ENCODE peak calls at places on chromosomes 3 and 15, in ten cellular contexts. One of them, this sample, is unnamed.

GRCh38 chr3:168249048-168249538 is 153.4 kb upstream of the GOLIM4 start:
- DNase-seq in left ventricle myocardium inferior: no peak
- DNase-seq in epithelial cell of esophagus: peak
- DNase-seq in WERI-Rb-1: no peak
- DNase-seq in heart right ventricle: no peak
- DNase-seq in pancreas: no peak
- DNase-seq in skeletal muscle cell: no peak
- DNase-seq in ovary: no peak
- DNase-seq in PC-9: no peak
- DNase-seq in stomach: no peak
- DNase-seq in this sample: peak

GRCh38 chr15:47331796-47332480 is 385.4 kb upstream of the SEMA6D start:
- DNase-seq in pancreas: no peak
- DNase-seq in skeletal muscle cell: peak
- DNase-seq in heart right ventricle: no peak
- DNase-seq in stomach: no peak
- DNase-seq in PC-9: no peak
- DNase-seq in ovary: peak
- DNase-seq in left ventricle myocardium inferior: no peak
- DNase-seq in epithelial cell of esophagus: peak
- DNase-seq in WERI-Rb-1: no peak
- DNase-seq in this sample: peak

GRCh38 chr3:23112491-23112890 is 90.6 kb upstream of the UBE2E2 start:
- DNase-seq in pancreas: no peak
- DNase-seq in heart right ventricle: no peak
- DNase-seq in WERI-Rb-1: no peak
- DNase-seq in PC-9: no peak
- DNase-seq in left ventricle myocardium inferior: no peak
- DNase-seq in epithelial cell of esophagus: peak
- DNase-seq in stomach: no peak
- DNase-seq in ovary: no peak
- DNase-seq in skeletal muscle cell: no peak
- DNase-seq in this sample: no peak

GRCh38 chr3:114745322-114746240 is 401.5 kb downstream of the ZBTB20 start:
- DNase-seq in PC-9: no peak
- DNase-seq in heart right ventricle: no peak
- DNase-seq in epithelial cell of esophagus: peak
- DNase-seq in ovary: no peak
- DNase-seq in WERI-Rb-1: no peak
- DNase-seq in left ventricle myocardium inferior: no peak
- DNase-seq in stomach: no peak
- DNase-seq in skeletal muscle cell: peak
- DNase-seq in pancreas: no peak
- DNase-seq in this sample: peak

GRCh38 chr3:174784206-174784934 is 74.8 kb upstream of the NAALADL2 start:
- DNase-seq in pancreas: no peak
- DNase-seq in epithelial cell of esophagus: peak
- DNase-seq in WERI-Rb-1: no peak
- DNase-seq in ovary: no peak
- DNase-seq in left ventricle myocardium inferior: no peak
- DNase-seq in stomach: no peak
- DNase-seq in heart right ventricle: no peak
- DNase-seq in PC-9: no peak
- DNase-seq in skeletal muscle cell: no peak
- DNase-seq in this sample: peak

GRCh38 chr3:177430653-177431052 is 233.4 kb upstream of the TBL1XR1 start:
- DNase-seq in stomach: no peak
- DNase-seq in left ventricle myocardium inferior: no peak
- DNase-seq in pancreas: no peak
- DNase-seq in WERI-Rb-1: no peak
- DNase-seq in epithelial cell of esophagus: no peak
- DNase-seq in skeletal muscle cell: no peak
- DNase-seq in PC-9: no peak
- DNase-seq in heart right ventricle: no peak
- DNase-seq in ovary: no peak
- DNase-seq in this sample: no peak

GRCh38 chr3:11380314-11380713 is 108.1 kb downstream of the ATG7 start:
- DNase-seq in skeletal muscle cell: no peak
- DNase-seq in PC-9: no peak
- DNase-seq in heart right ventricle: no peak
- DNase-seq in stomach: no peak
- DNase-seq in epithelial cell of esophagus: no peak
- DNase-seq in pancreas: no peak
- DNase-seq in ovary: no peak
- DNase-seq in left ventricle myocardium inferior: no peak
- DNase-seq in WERI-Rb-1: no peak
- DNase-seq in this sample: no peak

GRCh38 chr3:140942221-140943104 is 827 bp downstream of the SLC25A36 start:
- DNase-seq in WERI-Rb-1: peak
- DNase-seq in PC-9: peak
- DNase-seq in ovary: peak
- DNase-seq in stomach: peak
- DNase-seq in heart right ventricle: peak
- DNase-seq in left ventricle myocardium inferior: peak
- DNase-seq in epithelial cell of esophagus: peak
- DNase-seq in skeletal muscle cell: peak
- DNase-seq in pancreas: peak
- DNase-seq in this sample: peak

GRCh38 chr15:101306341-101307047 is 11.4 kb upstream of the SNRPA1 start:
- DNase-seq in stomach: no peak
- DNase-seq in ovary: no peak
- DNase-seq in PC-9: no peak
- DNase-seq in epithelial cell of esophagus: no peak
- DNase-seq in heart right ventricle: no peak
- DNase-seq in WERI-Rb-1: no peak
- DNase-seq in left ventricle myocardium inferior: no peak
- DNase-seq in pancreas: no peak
- DNase-seq in skeletal muscle cell: no peak
- DNase-seq in this sample: no peak

GRCh38 chr3:97579365-97579764 is 185.2 kb upstream of the ARL6 start:
- DNase-seq in WERI-Rb-1: no peak
- DNase-seq in epithelial cell of esophagus: peak
- DNase-seq in skeletal muscle cell: no peak
- DNase-seq in stomach: no peak
- DNase-seq in pancreas: no peak
- DNase-seq in heart right ventricle: no peak
- DNase-seq in PC-9: no peak
- DNase-seq in ovary: no peak
- DNase-seq in left ventricle myocardium inferior: no peak
- DNase-seq in this sample: no peak

GRCh38 chr3:192747145-192747544 is 19.8 kb upstream of the FGF12 start:
- DNase-seq in stomach: no peak
- DNase-seq in left ventricle myocardium inferior: no peak
- DNase-seq in heart right ventricle: no peak
- DNase-seq in skeletal muscle cell: no peak
- DNase-seq in epithelial cell of esophagus: no peak
- DNase-seq in pancreas: no peak
- DNase-seq in PC-9: no peak
- DNase-seq in ovary: no peak
- DNase-seq in WERI-Rb-1: no peak
- DNase-seq in this sample: no peak

GRCh38 chr3:13012228-13012691 is 61.0 kb downstream of the IQSEC1 start:
- DNase-seq in heart right ventricle: peak
- DNase-seq in PC-9: no peak
- DNase-seq in WERI-Rb-1: no peak
- DNase-seq in epithelial cell of esophagus: no peak
- DNase-seq in pancreas: no peak
- DNase-seq in stomach: peak
- DNase-seq in skeletal muscle cell: no peak
- DNase-seq in left ventricle myocardium inferior: peak
- DNase-seq in ovary: no peak
- DNase-seq in this sample: peak

GRCh38 chr3:49614936-49615335 is 59.2 kb upstream of the APEH start:
- DNase-seq in skeletal muscle cell: no peak
- DNase-seq in pancreas: no peak
- DNase-seq in WERI-Rb-1: no peak
- DNase-seq in stomach: no peak
- DNase-seq in heart right ventricle: no peak
- DNase-seq in epithelial cell of esophagus: no peak
- DNase-seq in PC-9: no peak
- DNase-seq in left ventricle myocardium inferior: no peak
- DNase-seq in ovary: no peak
- DNase-seq in this sample: no peak

GRCh38 chr3:151837057-151837456 is 23.1 kb downstream of the AADAC start:
- DNase-seq in PC-9: peak
- DNase-seq in pancreas: peak
- DNase-seq in WERI-Rb-1: peak
- DNase-seq in stomach: no peak
- DNase-seq in left ventricle myocardium inferior: no peak
- DNase-seq in ovary: no peak
- DNase-seq in epithelial cell of esophagus: peak
- DNase-seq in skeletal muscle cell: peak
- DNase-seq in heart right ventricle: no peak
- DNase-seq in this sample: peak

GRCh38 chr3:50211930-50212329 is 6.9 kb downstream of the SLC38A3 start:
- DNase-seq in ovary: no peak
- DNase-seq in skeletal muscle cell: peak
- DNase-seq in pancreas: no peak
- DNase-seq in WERI-Rb-1: peak
- DNase-seq in PC-9: no peak
- DNase-seq in left ventricle myocardium inferior: no peak
- DNase-seq in stomach: no peak
- DNase-seq in heart right ventricle: no peak
- DNase-seq in epithelial cell of esophagus: no peak
- DNase-seq in this sample: peak

GRCh38 chr3:128242818-128243601 is 89.7 kb downstream of the EEFSEC start:
- DNase-seq in epithelial cell of esophagus: no peak
- DNase-seq in skeletal muscle cell: no peak
- DNase-seq in PC-9: no peak
- DNase-seq in pancreas: no peak
- DNase-seq in ovary: no peak
- DNase-seq in stomach: no peak
- DNase-seq in WERI-Rb-1: no peak
- DNase-seq in heart right ventricle: no peak
- DNase-seq in left ventricle myocardium inferior: no peak
- DNase-seq in this sample: no peak

GRCh38 chr3:173501941-173502489 is 104.5 kb downstream of the NLGN1 start:
- DNase-seq in skeletal muscle cell: peak
- DNase-seq in pancreas: no peak
- DNase-seq in heart right ventricle: no peak
- DNase-seq in WERI-Rb-1: no peak
- DNase-seq in ovary: no peak
- DNase-seq in left ventricle myocardium inferior: no peak
- DNase-seq in epithelial cell of esophagus: peak
- DNase-seq in stomach: no peak
- DNase-seq in PC-9: no peak
- DNase-seq in this sample: peak

GRCh38 chr3:16066545-16066944 is 107.9 kb upstream of the GALNT15 start:
- DNase-seq in PC-9: no peak
- DNase-seq in pancreas: no peak
- DNase-seq in skeletal muscle cell: no peak
- DNase-seq in stomach: no peak
- DNase-seq in heart right ventricle: no peak
- DNase-seq in left ventricle myocardium inferior: no peak
- DNase-seq in ovary: no peak
- DNase-seq in epithelial cell of esophagus: no peak
- DNase-seq in WERI-Rb-1: no peak
- DNase-seq in this sample: no peak

GRCh38 chr3:153285194-153285641 is 123.2 kb downstream of the RAP2B start:
- DNase-seq in pancreas: no peak
- DNase-seq in PC-9: peak
- DNase-seq in heart right ventricle: no peak
- DNase-seq in stomach: no peak
- DNase-seq in left ventricle myocardium inferior: no peak
- DNase-seq in WERI-Rb-1: no peak
- DNase-seq in epithelial cell of esophagus: peak
- DNase-seq in ovary: no peak
- DNase-seq in skeletal muscle cell: no peak
- DNase-seq in this sample: peak

DNA sequence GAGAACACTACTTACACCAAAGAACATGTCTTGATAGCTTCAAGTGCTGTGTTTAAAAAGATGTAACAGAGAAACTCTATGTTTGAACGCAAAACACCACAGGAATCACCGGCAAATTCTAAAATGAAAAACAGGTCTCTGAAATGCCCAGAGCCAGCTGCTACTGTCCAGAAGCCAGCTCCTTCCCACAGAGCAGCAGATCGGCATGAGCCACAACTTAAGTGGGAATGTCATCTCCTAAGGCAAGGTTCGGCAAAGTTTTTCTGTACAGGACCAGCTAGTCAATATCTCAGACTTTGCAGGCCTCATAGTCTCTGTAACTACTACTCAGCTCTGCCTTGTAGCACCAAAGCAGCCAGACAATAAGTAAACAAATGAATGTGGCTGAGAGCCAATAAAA is 4.9 kb downstream of the PLOD2 start:
- DNase-seq in stomach: no peak
- DNase-seq in WERI-Rb-1: no peak
- DNase-seq in ovary: peak
- DNase-seq in PC-9: no peak
- DNase-seq in pancreas: no peak
- DNase-seq in heart right ventricle: no peak
- DNase-seq in skeletal muscle cell: no peak
- DNase-seq in epithelial cell of esophagus: no peak
- DNase-seq in left ventricle myocardium inferior: peak
- DNase-seq in this sample: no peak
- H3K4me3 ChIP-seq in stomach: peak
- H3K4me3 ChIP-seq in WERI-Rb-1: no peak
- H3K4me3 ChIP-seq in ovary: peak
- H3K4me3 ChIP-seq in PC-9: no peak
- H3K4me3 ChIP-seq in pancreas: no peak
- H3K4me3 ChIP-seq in heart right ventricle: no peak
- H3K4me3 ChIP-seq in skeletal muscle cell: peak
- H3K4me3 ChIP-seq in epithelial cell of esophagus: no peak
- H3K4me3 ChIP-seq in left ventricle myocardium inferior: peak
- H3K4me3 ChIP-seq in this sample: peak

GRCh38 chr3:188421836-188422540 is 268.0 kb downstream of the LPP start:
- DNase-seq in stomach: no peak
- DNase-seq in ovary: no peak
- DNase-seq in left ventricle myocardium inferior: no peak
- DNase-seq in PC-9: no peak
- DNase-seq in skeletal muscle cell: no peak
- DNase-seq in heart right ventricle: no peak
- DNase-seq in epithelial cell of esophagus: no peak
- DNase-seq in WERI-Rb-1: no peak
- DNase-seq in pancreas: peak
- DNase-seq in this sample: no peak
- H3K4me3 ChIP-seq in stomach: no peak
- H3K4me3 ChIP-seq in ovary: no peak
- H3K4me3 ChIP-seq in left ventricle myocardium inferior: no peak
- H3K4me3 ChIP-seq in PC-9: no peak
- H3K4me3 ChIP-seq in skeletal muscle cell: no peak
- H3K4me3 ChIP-seq in heart right ventricle: no peak
- H3K4me3 ChIP-seq in epithelial cell of esophagus: no peak
- H3K4me3 ChIP-seq in WERI-Rb-1: no peak
- H3K4me3 ChIP-seq in pancreas: no peak
- H3K4me3 ChIP-seq in this sample: no peak

GRCh38 chr3:127209840-127210653 is 17.1 kb downstream of the PRR23E start:
- DNase-seq in pancreas: no peak
- DNase-seq in heart right ventricle: no peak
- DNase-seq in epithelial cell of esophagus: no peak
- DNase-seq in stomach: peak
- DNase-seq in WERI-Rb-1: peak
- DNase-seq in left ventricle myocardium inferior: no peak
- DNase-seq in PC-9: no peak
- DNase-seq in skeletal muscle cell: no peak
- DNase-seq in ovary: no peak
- DNase-seq in this sample: no peak
- H3K4me3 ChIP-seq in pancreas: no peak
- H3K4me3 ChIP-seq in heart right ventricle: no peak
- H3K4me3 ChIP-seq in epithelial cell of esophagus: no peak
- H3K4me3 ChIP-seq in stomach: no peak
- H3K4me3 ChIP-seq in WERI-Rb-1: no peak
- H3K4me3 ChIP-seq in left ventricle myocardium inferior: no peak
- H3K4me3 ChIP-seq in PC-9: no peak
- H3K4me3 ChIP-seq in skeletal muscle cell: no peak
- H3K4me3 ChIP-seq in ovary: no peak
- H3K4me3 ChIP-seq in this sample: no peak

GRCh38 chr3:139538733-139539132 is 809 bp downstream of the RBP1 start:
- DNase-seq in stomach: no peak
- DNase-seq in left ventricle myocardium inferior: no peak
- DNase-seq in ovary: peak
- DNase-seq in WERI-Rb-1: no peak
- DNase-seq in PC-9: no peak
- DNase-seq in skeletal muscle cell: no peak
- DNase-seq in heart right ventricle: peak
- DNase-seq in pancreas: peak
- DNase-seq in epithelial cell of esophagus: no peak
- DNase-seq in this sample: peak
- H3K4me3 ChIP-seq in stomach: peak
- H3K4me3 ChIP-seq in left ventricle myocardium inferior: peak
- H3K4me3 ChIP-seq in ovary: peak
- H3K4me3 ChIP-seq in WERI-Rb-1: no peak
- H3K4me3 ChIP-seq in PC-9: peak
- H3K4me3 ChIP-seq in skeletal muscle cell: peak
- H3K4me3 ChIP-seq in heart right ventricle: no peak
- H3K4me3 ChIP-seq in pancreas: peak
- H3K4me3 ChIP-seq in epithelial cell of esophagus: peak
- H3K4me3 ChIP-seq in this sample: peak

This sample was measured in fibroblast of pulmonary artery.